ENCODE peak calls at places on chromosomes 4 and X, in eight cellular contexts. W is lower lobe of right lung; P is neuronal stem cell; R is heart right ventricle; L is endodermal cell; Y is CD8-positive, alpha-beta memory T cell; M is body of pancreas; F is left ventricle myocardium inferior. D is an unnamed sample. For H3K27me3, the result is how much of the 10 kb centered on the place peaks cover.

GRCh38 chrX:122770581-122770980 is 413.5 kb upstream of the GRIA3 start:
- DNase-seq in R (no peak), P (no peak), F (no peak), Y (no peak), M (no peak), W (no peak), L (no peak), D (no peak)

GRCh38 chr4:80142396-80143304 is 54.7 kb upstream of the PRDM8 start:
- DNase-seq in F (no peak), L (no peak), W (no peak), M (no peak), R (no peak), Y (no peak), P (no peak), D (no peak)

GRCh38 chrX:7146703-7147430 is 645 bp upstream of the STS start:
- DNase-seq in Y (no peak), L (no peak), P (no peak), R (no peak), W (peak), M (no peak), F (no peak), D (no peak)

GRCh38 chrX:106927700-106928099 is 7.5 kb downstream of the CLDN2 start:
- DNase-seq in Y (no peak), W (no peak), M (peak), F (no peak), R (no peak), L (no peak), P (no peak), D (no peak)

GRCh38 chr4:66555301-66555700 is 885.0 kb upstream of the EPHA5 start:
- DNase-seq in M (no peak), Y (no peak), L (no peak), P (no peak), F (no peak), R (no peak), W (no peak), D (no peak)

GRCh38 chrX:21698274-21698673 is 40.1 kb upstream of the KLHL34 start:
- DNase-seq in P (no peak), M (no peak), F (no peak), R (no peak), W (no peak), Y (no peak), L (no peak), D (no peak)

GRCh38 chrX:42803320-42803719 is 25.4 kb upstream of the PPP1R2C start:
- DNase-seq in P (no peak), L (no peak), F (no peak), R (no peak), W (no peak), Y (no peak), M (no peak), D (no peak)

GRCh38 chrX:32571579-32571978 is 639.8 kb downstream of the DMD start:
- DNase-seq in L (no peak), W (no peak), F (no peak), M (no peak), R (no peak), P (no peak), Y (no peak), D (no peak)

GRCh38 chrX:103586314-103586646 is 965 bp downstream of the TCEAL4 start:
- DNase-seq in L (peak), Y (no peak), M (peak), W (peak), F (no peak), R (no peak), P (no peak), D (no peak)

GRCh38 chrX:96394566-96394965 is 290.1 kb upstream of the DIAPH2 start:
- DNase-seq in M (no peak), F (no peak), L (no peak), Y (no peak), W (no peak), P (no peak), R (no peak), D (no peak)

GRCh38 chr4:41693629-41694028 is 54.9 kb downstream of the PHOX2B start:
- DNase-seq in Y (no peak), L (no peak), F (no peak), P (peak), R (no peak), W (no peak), M (no peak), D (peak)

GRCh38 chr4:28966982-28967381 is 1753.2 kb upstream of the PCDH7 start:
- DNase-seq in Y (no peak), W (no peak), M (no peak), L (no peak), F (no peak), R (no peak), P (no peak), D (peak)

GRCh38 chr4:147863111-147863747 is 131.3 kb downstream of the ARHGAP10 start:
- DNase-seq in L (no peak), W (no peak), Y (no peak), P (no peak), M (no peak), F (no peak), R (no peak), D (no peak)

GRCh38 chrX:38986586-38986985 is 185.3 kb downstream of the MID1IP1 start:
- DNase-seq in M (no peak), F (no peak), R (no peak), Y (no peak), P (no peak), L (peak), W (no peak), D (no peak)

GRCh38 chr4:123889376-123889945 is 492.9 kb downstream of the SPRY1 start:
- DNase-seq in W (no peak), L (no peak), P (no peak), Y (no peak), R (no peak), F (no peak), M (no peak), D (no peak)

GRCh38 chr4:128583753-128584712 is 225.5 kb upstream of the JADE1 start:
- DNase-seq in F (peak), P (no peak), L (no peak), R (peak), M (peak), W (no peak), Y (no peak), D (no peak)

GRCh38 chr4:11608992-11609391 is 180.3 kb upstream of the HS3ST1 start:
- DNase-seq in W (no peak), L (no peak), P (no peak), R (no peak), M (no peak), F (no peak), Y (no peak), D (no peak)

GRCh38 chrX:15301924-15302323 is 13.5 kb downstream of the ASB11 start:
- DNase-seq in F (peak), P (no peak), L (peak), Y (no peak), W (peak), M (peak), R (no peak), D (no peak)

GRCh38 chr4:187366530-187367279 is 628.9 kb upstream of the ZFP42 start:
- DNase-seq in W (no peak), M (peak), R (no peak), P (no peak), F (no peak), Y (no peak), L (no peak), D (no peak)

GRCh38 chr4:89906787-89907521 is 12.3 kb downstream of the MMRN1 start:
- DNase-seq in Y (no peak), F (no peak), M (no peak), P (peak), L (no peak), W (no peak), R (no peak), D (no peak)

GRCh38 chrX:122091571-122091970 is 1044.2 kb downstream of the GLUD2 start:
- DNase-seq in L (no peak), F (no peak), R (no peak), M (no peak), Y (no peak), W (no peak), P (no peak), D (no peak)

GRCh38 chr4:162201673-162202072 is 37.9 kb upstream of the FSTL5 start:
- DNase-seq in P (no peak), R (no peak), M (no peak), L (no peak), Y (no peak), F (no peak), W (no peak), D (no peak)

GRCh38 chrX:2647627-2648026 is 43.5 kb upstream of the CD99 start:
- DNase-seq in P (no peak), W (no peak), F (no peak), M (no peak), R (no peak), L (no peak), Y (no peak), D (no peak)

GRCh38 chr4:52555356-52555716 is 103.8 kb downstream of the USP46 start:
- DNase-seq in Y (no peak), L (no peak), W (no peak), M (no peak), P (peak), R (no peak), F (no peak), D (no peak)

GRCh38 chrX:123814343-123814742 is 45.5 kb upstream of the XIAP start:
- DNase-seq in F (no peak), Y (no peak), L (no peak), W (no peak), R (no peak), M (no peak), P (no peak), D (no peak)

GRCh38 chr4:84529169-84529751 is 30.2 kb upstream of the NKX6-1 start:
- DNase-seq in R (no peak), W (no peak), L (no peak), P (no peak), Y (no peak), F (no peak), M (no peak), D (no peak)

GRCh38 chr4:118732591-118733330 is 47.6 kb downstream of the METTL14 start:
- DNase-seq in R (no peak), L (no peak), W (no peak), F (no peak), M (no peak), P (no peak), Y (no peak), D (no peak)

GRCh38 chrX:153924149-153924861 is 1.8 kb downstream of the ARHGAP4 start:
- DNase-seq in L (no peak), W (no peak), Y (peak), M (no peak), F (no peak), R (no peak), P (no peak), D (no peak)

GRCh38 chrX:2351321-2351720 is 149.5 kb downstream of the DHRSX start:
- DNase-seq in W (no peak), L (no peak), F (no peak), M (no peak), P (no peak), R (no peak), Y (no peak), D (peak)

GRCh38 chr4:146029939-146030710 is 91.5 kb upstream of the ZNF827 start:
- DNase-seq in R (no peak), W (no peak), P (no peak), Y (no peak), F (no peak), L (no peak), M (peak), D (no peak)

GRCh38 chr4:166594326-166594946 is 639.9 kb downstream of the SPOCK3 start:
- DNase-seq in R (peak), F (no peak), Y (no peak), M (peak), W (no peak), L (peak), P (peak), D (no peak)

GRCh38 chr4:147778942-147779341 is 47.1 kb downstream of the ARHGAP10 start:
- DNase-seq in Y (no peak), L (no peak), W (no peak), F (no peak), P (no peak), M (no peak), R (no peak), D (no peak)

GRCh38 chr4:179465131-179465797 is 2023.0 kb upstream of the AGA start:
- DNase-seq in Y (no peak), W (no peak), P (no peak), L (no peak), M (no peak), F (no peak), R (no peak), D (no peak)

GRCh38 chrX:68698955-68699354 is 51.5 kb downstream of the STARD8 start:
- DNase-seq in F (no peak), W (no peak), Y (no peak), R (no peak), M (peak), P (no peak), L (peak), D (no peak)

GRCh38 chr4:519885-520595 is 21.0 kb downstream of the PIGG start:
- DNase-seq in P (no peak), R (no peak), W (no peak), L (no peak), M (no peak), F (no peak), Y (no peak), D (no peak)

GRCh38 chr4:14130551-14130950 is 503.0 kb upstream of the BOD1L1 start:
- DNase-seq in F (no peak), W (no peak), P (no peak), Y (no peak), R (no peak), L (no peak), M (no peak), D (no peak)

GRCh38 chr4:10204401-10205058 is 87.9 kb upstream of the WDR1 start:
- DNase-seq in M (no peak), W (no peak), P (no peak), L (no peak), R (peak), F (peak), Y (no peak), D (no peak)

GRCh38 chr4:6224725-6225124 is 24.4 kb upstream of the JAKMIP1 start:
- DNase-seq in R (no peak), F (no peak), L (peak), W (no peak), M (no peak), Y (no peak), P (no peak), D (no peak)

GRCh38 chr4:6217716-6218381 is 17.5 kb upstream of the JAKMIP1 start:
- DNase-seq in W (no peak), P (no peak), R (no peak), Y (no peak), M (no peak), L (peak), F (no peak), D (no peak)

GRCh38 chr4:6222761-6223292 is 22.5 kb upstream of the JAKMIP1 start:
- DNase-seq in R (no peak), Y (no peak), M (peak), F (no peak), L (peak), P (peak), W (no peak), D (no peak)

GRCh38 chr4:6221851-6222760 is 21.8 kb upstream of the JAKMIP1 start:
- DNase-seq in R (peak), Y (peak), F (peak), P (peak), L (peak), M (peak), W (no peak), D (no peak)

GRCh38 chr4:6221296-6221850 is 21.0 kb upstream of the JAKMIP1 start:
- DNase-seq in M (no peak), R (no peak), W (no peak), F (no peak), P (no peak), Y (no peak), L (peak), D (no peak)
- H3K4me3 ChIP-seq in M (no peak), R (peak), W (peak), F (peak), P (peak), Y (no peak), L (peak), D (no peak)

GRCh38 chr4:105145913-105146285 is 777 bp upstream of the TET2 start:
- DNase-seq in L (peak), Y (peak), M (no peak), W (peak), F (peak), R (peak), P (peak), D (no peak)

GRCh38 chr4:105146286-105147219 is at the start of gene TET2:
- DNase-seq in W (peak), Y (peak), F (peak), M (peak), L (peak), P (peak), R (peak), D (peak)

GRCh38 chr4:105147226-105148151 is 813 bp downstream of the TET2 start:
- DNase-seq in M (peak), Y (no peak), R (no peak), F (no peak), P (peak), W (peak), L (peak), D (no peak)

GRCh38 chr4:105140684-105141490 is 5.8 kb upstream of the TET2 start:
- DNase-seq in R (no peak), L (peak), W (no peak), M (no peak), P (peak), F (no peak), Y (peak), D (no peak)

GRCh38 chr4:105145059-105145912 is 1.4 kb upstream of the TET2 start:
- DNase-seq in M (no peak), F (no peak), Y (no peak), R (no peak), P (no peak), L (no peak), W (no peak), D (no peak)
- H3K27me3 ChIP-seq in M (under half), F (under half), Y (under half), R (under half), P (under half), L (half or more), W (under half), D (under half)

DNA sequence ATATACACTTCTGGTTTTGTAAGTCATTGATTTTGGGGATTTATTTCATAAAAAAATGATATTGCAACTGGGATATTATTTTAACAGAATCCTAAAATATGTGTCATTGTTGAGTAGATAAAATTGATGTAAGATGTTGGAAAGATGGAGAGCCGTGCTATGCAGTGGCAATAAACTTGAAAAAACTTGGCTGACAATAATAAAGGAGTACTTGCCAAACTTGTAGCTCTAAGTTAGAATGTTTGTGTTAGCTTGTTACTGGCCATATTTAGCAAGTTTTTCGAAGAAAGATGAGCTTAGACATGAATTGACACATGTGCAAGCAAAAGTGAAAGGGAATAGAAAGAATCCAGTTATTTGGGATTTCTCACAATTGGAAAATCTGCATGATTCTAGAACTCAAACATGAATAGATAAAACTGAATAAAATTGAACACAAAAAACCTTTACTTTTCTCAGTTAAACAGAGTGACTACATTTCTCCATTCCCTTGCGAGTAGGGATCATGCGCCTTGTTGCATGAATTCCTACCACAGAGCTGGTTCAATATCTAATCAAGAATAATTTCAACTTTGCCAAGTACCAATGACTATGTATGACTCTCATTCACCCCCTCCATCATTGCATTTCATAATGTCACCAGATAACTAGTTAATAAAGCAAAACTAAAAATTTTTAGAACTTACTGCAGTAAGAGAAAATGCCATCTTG is 327.8 kb downstream of the CAMK2D start:
- DNase-seq in Y (no peak), P (no peak), F (no peak), M (no peak), R (no peak), W (no peak), L (no peak), D (no peak)
- H3K4me3 ChIP-seq in Y (no peak), P (no peak), F (no peak), M (no peak), R (no peak), W (no peak), L (no peak), D (no peak)

DNA sequence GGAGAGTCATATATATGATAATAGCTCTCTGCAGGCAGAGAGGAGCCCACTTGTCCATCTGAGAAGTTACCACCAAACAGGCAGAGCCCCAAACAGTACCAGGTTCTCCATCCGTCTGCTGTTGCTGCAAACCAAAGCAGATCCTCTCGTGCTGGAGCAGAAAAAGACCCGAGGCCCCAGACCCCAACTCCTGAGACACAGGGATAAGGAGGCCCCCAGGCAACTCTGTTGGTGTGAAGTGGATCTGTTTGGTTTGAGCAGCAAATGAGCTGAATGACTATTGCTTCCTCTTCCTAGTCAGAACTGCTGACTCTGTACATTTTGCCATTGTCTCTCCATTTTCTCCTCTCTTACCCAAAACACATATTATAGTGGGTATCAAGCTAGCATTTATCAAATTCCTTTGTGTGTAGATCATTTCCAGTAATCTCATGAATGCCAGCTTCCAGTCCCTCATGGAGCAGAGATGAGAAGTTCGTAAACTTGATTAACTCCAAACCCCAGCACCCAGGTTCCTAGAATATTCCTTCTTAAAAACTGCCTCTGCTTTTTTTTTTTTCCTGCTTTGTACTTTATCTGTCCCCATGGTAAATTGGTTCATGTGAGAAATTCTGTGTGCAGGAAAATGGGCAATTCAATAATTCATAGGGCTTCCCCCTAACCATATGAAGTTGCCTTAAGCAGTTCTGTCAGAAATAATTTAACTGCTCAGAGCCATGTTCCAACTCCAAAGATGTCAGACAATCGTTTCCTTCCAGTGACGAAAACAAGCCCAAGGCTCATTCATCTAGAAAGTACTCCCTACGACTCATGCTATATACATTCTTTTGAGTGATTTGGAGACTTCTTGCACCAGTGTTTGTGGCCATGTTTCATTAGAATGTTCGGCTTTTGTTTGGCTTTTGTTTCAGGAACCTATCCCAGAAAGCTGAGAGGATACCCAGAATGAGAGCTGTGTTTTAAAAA is 98.6 kb upstream of the ATXN3L start:
- DNase-seq in R (no peak), F (no peak), M (no peak), Y (no peak), W (no peak), P (no peak), L (no peak), D (no peak)
- H3K27me3 ChIP-seq in R (under half), F (under half), M (under half), Y (under half), W (under half), P (under half), L (under half), D (under half)

GRCh38 chrX:66163849-66164401 is at the start of gene HEPH:
- DNase-seq in P (peak), L (peak), W (no peak), R (no peak), Y (no peak), M (no peak), F (no peak), D (peak)

GRCh38 chrX:66163447-66163846 is 600 bp upstream of the HEPH start:
- DNase-seq in L (no peak), M (no peak), W (no peak), P (no peak), F (no peak), R (no peak), Y (no peak), D (no peak)

GRCh38 chrX:66166671-66167070 is 2.6 kb downstream of the HEPH start:
- DNase-seq in L (no peak), R (no peak), W (no peak), M (no peak), F (no peak), Y (no peak), P (no peak), D (no peak)

GRCh38 chrX:66164470-66164869 is 423 bp downstream of the HEPH start:
- DNase-seq in M (no peak), F (no peak), P (peak), R (no peak), L (no peak), W (no peak), Y (no peak), D (no peak)

GRCh38 chrX:66164931-66165330 is 884 bp downstream of the HEPH start:
- DNase-seq in L (no peak), F (no peak), W (no peak), P (no peak), Y (no peak), R (no peak), M (no peak), D (no peak)
- H3K4me3 ChIP-seq in L (peak), F (peak), W (peak), P (no peak), Y (no peak), R (peak), M (no peak), D (peak)

GRCh38 chr4:8033776-8034528 is 94.3 kb upstream of the AFAP1 start:
- DNase-seq in L (peak), F (no peak), W (no peak), P (no peak), M (no peak), Y (no peak), R (no peak), D (no peak)
- H3K27me3 ChIP-seq in L (under half), F (under half), W (under half), P (under half), M (under half), Y (under half), R (under half), D (under half)